ENCODE peak calls at places on chromosomes 2 and 18, in ten cellular contexts. One of them, this sample, is unnamed.

GRCh38 chr18:49055787-49056186 is 105.0 kb upstream of the SMAD7 start:
- DNase-seq in HepG2: no peak
- DNase-seq in osteocyte: no peak
- DNase-seq in astrocyte of the spinal cord: peak; percentile 67
- DNase-seq in nephron progenitor cell: no peak
- DNase-seq in HTR-8/SVneo: peak; percentile 26
- DNase-seq in foreskin fibroblast: peak; percentile 80
- DNase-seq in H54: peak; percentile 57
- DNase-seq in SW480: no peak
- DNase-seq in foreskin keratinocyte: no peak
- DNase-seq in this sample: no peak

GRCh38 chr2:134727385-134727784 is 8.6 kb upstream of the TMEM163 start:
- DNase-seq in SW480: peak; percentile 64
- DNase-seq in foreskin keratinocyte: no peak
- DNase-seq in HTR-8/SVneo: peak; percentile 45
- DNase-seq in astrocyte of the spinal cord: peak; percentile 50
- DNase-seq in osteocyte: no peak
- DNase-seq in H54: peak; percentile 68
- DNase-seq in nephron progenitor cell: no peak
- DNase-seq in HepG2: no peak
- DNase-seq in foreskin fibroblast: no peak
- DNase-seq in this sample: peak; percentile 9

GRCh38 chr2:121084137-121084680 is 200.8 kb downstream of the TFCP2L1 start:
- DNase-seq in foreskin fibroblast: no peak
- DNase-seq in foreskin keratinocyte: no peak
- DNase-seq in nephron progenitor cell: no peak
- DNase-seq in HTR-8/SVneo: no peak
- DNase-seq in HepG2: no peak
- DNase-seq in SW480: no peak
- DNase-seq in H54: no peak
- DNase-seq in osteocyte: no peak
- DNase-seq in astrocyte of the spinal cord: no peak
- DNase-seq in this sample: no peak

GRCh38 chr2:174621323-174621722 is 23.7 kb upstream of the WIPF1 start:
- DNase-seq in HTR-8/SVneo: no peak
- DNase-seq in SW480: no peak
- DNase-seq in HepG2: no peak
- DNase-seq in foreskin fibroblast: no peak
- DNase-seq in astrocyte of the spinal cord: no peak
- DNase-seq in nephron progenitor cell: no peak
- DNase-seq in foreskin keratinocyte: no peak
- DNase-seq in H54: no peak
- DNase-seq in osteocyte: no peak
- DNase-seq in this sample: no peak

GRCh38 chr2:171858397-171858958 is 35.6 kb downstream of the SLC25A12 start:
- DNase-seq in osteocyte: no peak
- DNase-seq in astrocyte of the spinal cord: peak; percentile 28
- DNase-seq in HepG2: no peak
- DNase-seq in nephron progenitor cell: no peak
- DNase-seq in HTR-8/SVneo: no peak
- DNase-seq in H54: no peak
- DNase-seq in foreskin fibroblast: no peak
- DNase-seq in SW480: no peak
- DNase-seq in foreskin keratinocyte: no peak
- DNase-seq in this sample: peak; percentile 61

GRCh38 chr2:148826791-148827190 is 48.2 kb upstream of the KIF5C start:
- DNase-seq in H54: no peak
- DNase-seq in foreskin keratinocyte: no peak
- DNase-seq in nephron progenitor cell: no peak
- DNase-seq in astrocyte of the spinal cord: no peak
- DNase-seq in HTR-8/SVneo: no peak
- DNase-seq in foreskin fibroblast: no peak
- DNase-seq in HepG2: no peak
- DNase-seq in SW480: no peak
- DNase-seq in osteocyte: no peak
- DNase-seq in this sample: no peak

GRCh38 chr2:215367647-215368492 is 56.0 kb downstream of the ATIC start:
- DNase-seq in H54: peak; percentile 6
- DNase-seq in HepG2: no peak
- DNase-seq in osteocyte: no peak
- DNase-seq in foreskin fibroblast: peak; percentile 66
- DNase-seq in foreskin keratinocyte: peak; percentile 13
- DNase-seq in HTR-8/SVneo: no peak
- DNase-seq in SW480: no peak
- DNase-seq in nephron progenitor cell: no peak
- DNase-seq in astrocyte of the spinal cord: peak; percentile 82
- DNase-seq in this sample: no peak

GRCh38 chr2:134375935-134376334 is 122.1 kb downstream of the MGAT5 start:
- DNase-seq in SW480: peak; percentile 75
- DNase-seq in foreskin keratinocyte: peak; percentile 58
- DNase-seq in nephron progenitor cell: peak; percentile 8
- DNase-seq in osteocyte: no peak
- DNase-seq in H54: no peak
- DNase-seq in HepG2: peak; percentile 75
- DNase-seq in foreskin fibroblast: peak; percentile 61
- DNase-seq in astrocyte of the spinal cord: peak; percentile 56
- DNase-seq in HTR-8/SVneo: no peak
- DNase-seq in this sample: no peak

This sample was measured in adipocyte.